ENCODE peak calls at places on chromosomes 3 and 15, in eight cellular contexts. One of them, this sample, is unnamed.

GRCh38 chr15:75349851-75350588 is 3.2 kb downstream of the NEIL1 start:
- DNase-seq in mucosa of descending colon: peak; percentile 51
- DNase-seq in GM23248: no peak
- DNase-seq in left lung: peak; percentile 61
- DNase-seq in right atrium auricular region: no peak
- DNase-seq in PC-3: no peak
- DNase-seq in CD4-positive, alpha-beta T cell: peak; percentile 62
- DNase-seq in psoas muscle: no peak
- DNase-seq in this sample: no peak

GRCh38 chr3:60048447-60048848 is 998.6 kb upstream of the CFAP20DC start:
- DNase-seq in mucosa of descending colon: no peak
- DNase-seq in GM23248: no peak
- DNase-seq in left lung: no peak
- DNase-seq in right atrium auricular region: no peak
- DNase-seq in PC-3: no peak
- DNase-seq in CD4-positive, alpha-beta T cell: no peak
- DNase-seq in psoas muscle: no peak
- DNase-seq in this sample: no peak

GRCh38 chr3:32506466-32506865 is 3.8 kb upstream of the CMTM6 start:
- DNase-seq in mucosa of descending colon: no peak
- DNase-seq in GM23248: no peak
- DNase-seq in left lung: no peak
- DNase-seq in right atrium auricular region: no peak
- DNase-seq in PC-3: no peak
- DNase-seq in CD4-positive, alpha-beta T cell: no peak
- DNase-seq in psoas muscle: no peak
- DNase-seq in this sample: no peak

GRCh38 chr3:171753665-171754408 is 56.4 kb downstream of the PLD1 start:
- DNase-seq in mucosa of descending colon: no peak
- DNase-seq in GM23248: peak; percentile 87
- DNase-seq in left lung: no peak
- DNase-seq in right atrium auricular region: no peak
- DNase-seq in PC-3: no peak
- DNase-seq in CD4-positive, alpha-beta T cell: no peak
- DNase-seq in psoas muscle: no peak
- DNase-seq in this sample: peak; percentile 81

GRCh38 chr3:13509816-13510192 is 29.7 kb downstream of the HDAC11 start:
- DNase-seq in mucosa of descending colon: no peak
- DNase-seq in GM23248: no peak
- DNase-seq in left lung: no peak
- DNase-seq in right atrium auricular region: no peak
- DNase-seq in PC-3: no peak
- DNase-seq in CD4-positive, alpha-beta T cell: no peak
- DNase-seq in psoas muscle: peak; percentile 30
- DNase-seq in this sample: no peak

GRCh38 chr15:42084465-42085235 is 9.7 kb downstream of the PLA2G4D start:
- DNase-seq in mucosa of descending colon: peak; percentile 81
- DNase-seq in GM23248: peak; percentile 74
- DNase-seq in left lung: peak; percentile 76
- DNase-seq in right atrium auricular region: peak; percentile 63
- DNase-seq in PC-3: peak; percentile 95
- DNase-seq in CD4-positive, alpha-beta T cell: peak; percentile 49
- DNase-seq in psoas muscle: peak; percentile 82
- DNase-seq in this sample: peak; percentile 83

GRCh38 chr3:88433572-88433971 is 283.8 kb downstream of the C3orf38 start:
- DNase-seq in mucosa of descending colon: no peak
- DNase-seq in GM23248: no peak
- DNase-seq in left lung: no peak
- DNase-seq in right atrium auricular region: no peak
- DNase-seq in PC-3: no peak
- DNase-seq in CD4-positive, alpha-beta T cell: no peak
- DNase-seq in psoas muscle: no peak
- DNase-seq in this sample: no peak

GRCh38 chr15:48963524-48964113 is at the start of gene SHC4:
- DNase-seq in mucosa of descending colon: peak; percentile 47
- DNase-seq in GM23248: peak; percentile 92
- DNase-seq in left lung: peak; percentile 53
- DNase-seq in right atrium auricular region: peak; percentile 78
- DNase-seq in PC-3: peak; percentile 75
- DNase-seq in CD4-positive, alpha-beta T cell: no peak
- DNase-seq in psoas muscle: peak; percentile 78
- DNase-seq in this sample: peak; percentile 87

GRCh38 chr15:79400650-79401049 is 31.5 kb upstream of the MINAR1 start:
- DNase-seq in mucosa of descending colon: no peak
- DNase-seq in GM23248: no peak
- DNase-seq in left lung: no peak
- DNase-seq in right atrium auricular region: no peak
- DNase-seq in PC-3: no peak
- DNase-seq in CD4-positive, alpha-beta T cell: no peak
- DNase-seq in psoas muscle: no peak
- DNase-seq in this sample: no peak

GRCh38 chr3:125080077-125080476 is 24.3 kb upstream of the HEG1 start:
- DNase-seq in mucosa of descending colon: no peak
- DNase-seq in GM23248: no peak
- DNase-seq in left lung: no peak
- DNase-seq in right atrium auricular region: no peak
- DNase-seq in PC-3: no peak
- DNase-seq in CD4-positive, alpha-beta T cell: no peak
- DNase-seq in psoas muscle: no peak
- DNase-seq in this sample: no peak

GRCh38 chr15:27770769-27771554 is 328.2 kb downstream of the OCA2 start:
- DNase-seq in mucosa of descending colon: no peak
- DNase-seq in GM23248: no peak
- DNase-seq in left lung: no peak
- DNase-seq in right atrium auricular region: no peak
- DNase-seq in PC-3: no peak
- DNase-seq in CD4-positive, alpha-beta T cell: no peak
- DNase-seq in psoas muscle: no peak
- DNase-seq in this sample: no peak

GRCh38 chr15:27771892-27772291 is 327.2 kb downstream of the OCA2 start:
- DNase-seq in mucosa of descending colon: no peak
- DNase-seq in GM23248: no peak
- DNase-seq in left lung: no peak
- DNase-seq in right atrium auricular region: no peak
- DNase-seq in PC-3: no peak
- DNase-seq in CD4-positive, alpha-beta T cell: no peak
- DNase-seq in psoas muscle: no peak
- DNase-seq in this sample: no peak

GRCh38 chr15:27776501-27776900 is 322.6 kb downstream of the OCA2 start:
- DNase-seq in mucosa of descending colon: no peak
- DNase-seq in GM23248: no peak
- DNase-seq in left lung: no peak
- DNase-seq in right atrium auricular region: no peak
- DNase-seq in PC-3: no peak
- DNase-seq in CD4-positive, alpha-beta T cell: no peak
- DNase-seq in psoas muscle: no peak
- DNase-seq in this sample: no peak

GRCh38 chr15:27774638-27775037 is 324.5 kb downstream of the OCA2 start:
- DNase-seq in mucosa of descending colon: no peak
- DNase-seq in GM23248: no peak
- DNase-seq in left lung: no peak
- DNase-seq in right atrium auricular region: no peak
- DNase-seq in PC-3: no peak
- DNase-seq in CD4-positive, alpha-beta T cell: no peak
- DNase-seq in psoas muscle: no peak
- DNase-seq in this sample: no peak

GRCh38 chr15:27774191-27774590 is 324.9 kb downstream of the OCA2 start:
- DNase-seq in mucosa of descending colon: no peak
- DNase-seq in GM23248: no peak
- DNase-seq in left lung: no peak
- DNase-seq in right atrium auricular region: no peak
- DNase-seq in PC-3: no peak
- DNase-seq in CD4-positive, alpha-beta T cell: no peak
- DNase-seq in psoas muscle: no peak
- DNase-seq in this sample: no peak
- H3K9me3 ChIP-seq in mucosa of descending colon: peaks cover 66% of the 10 kb centered on the region
- H3K9me3 ChIP-seq in GM23248: no peaks in the 10 kb centered on the region
- H3K9me3 ChIP-seq in left lung: no peaks in the 10 kb centered on the region
- H3K9me3 ChIP-seq in right atrium auricular region: no peaks in the 10 kb centered on the region
- H3K9me3 ChIP-seq in PC-3: peaks cover 6% of the 10 kb centered on the region
- H3K9me3 ChIP-seq in CD4-positive, alpha-beta T cell: peaks cover 3% of the 10 kb centered on the region
- H3K9me3 ChIP-seq in psoas muscle: no peaks in the 10 kb centered on the region
- H3K9me3 ChIP-seq in this sample: no peaks in the 10 kb centered on the region

GRCh38 chr15:100229181-100230163 is 112.3 kb downstream of the ADAMTS17 start:
- DNase-seq in mucosa of descending colon: no peak
- DNase-seq in GM23248: no peak
- DNase-seq in left lung: no peak
- DNase-seq in right atrium auricular region: no peak
- DNase-seq in PC-3: no peak
- DNase-seq in CD4-positive, alpha-beta T cell: no peak
- DNase-seq in psoas muscle: no peak
- DNase-seq in this sample: no peak
- H3K9me3 ChIP-seq in mucosa of descending colon: no peaks in the 10 kb centered on the region
- H3K9me3 ChIP-seq in GM23248: no peaks in the 10 kb centered on the region
- H3K9me3 ChIP-seq in left lung: no peaks in the 10 kb centered on the region
- H3K9me3 ChIP-seq in right atrium auricular region: no peaks in the 10 kb centered on the region
- H3K9me3 ChIP-seq in PC-3: no peaks in the 10 kb centered on the region
- H3K9me3 ChIP-seq in CD4-positive, alpha-beta T cell: no peaks in the 10 kb centered on the region
- H3K9me3 ChIP-seq in psoas muscle: no peaks in the 10 kb centered on the region
- H3K9me3 ChIP-seq in this sample: no peaks in the 10 kb centered on the region

GRCh38 chr3:136899622-136900158 is 37.7 kb downstream of the NCK1 start:
- DNase-seq in mucosa of descending colon: no peak
- DNase-seq in GM23248: no peak
- DNase-seq in left lung: no peak
- DNase-seq in right atrium auricular region: no peak
- DNase-seq in PC-3: no peak
- DNase-seq in CD4-positive, alpha-beta T cell: no peak
- DNase-seq in psoas muscle: no peak
- DNase-seq in this sample: no peak

GRCh38 chr3:136898549-136898948 is 36.5 kb downstream of the NCK1 start:
- DNase-seq in mucosa of descending colon: no peak
- DNase-seq in GM23248: no peak
- DNase-seq in left lung: no peak
- DNase-seq in right atrium auricular region: no peak
- DNase-seq in PC-3: no peak
- DNase-seq in CD4-positive, alpha-beta T cell: no peak
- DNase-seq in psoas muscle: no peak
- DNase-seq in this sample: no peak

GRCh38 chr3:136901391-136901790 is 39.4 kb downstream of the NCK1 start:
- DNase-seq in mucosa of descending colon: no peak
- DNase-seq in GM23248: no peak
- DNase-seq in left lung: no peak
- DNase-seq in right atrium auricular region: no peak
- DNase-seq in PC-3: no peak
- DNase-seq in CD4-positive, alpha-beta T cell: no peak
- DNase-seq in psoas muscle: no peak
- DNase-seq in this sample: no peak

GRCh38 chr3:136903899-136904298 is 41.9 kb downstream of the NCK1 start:
- DNase-seq in mucosa of descending colon: no peak
- DNase-seq in GM23248: no peak
- DNase-seq in left lung: no peak
- DNase-seq in right atrium auricular region: no peak
- DNase-seq in PC-3: no peak
- DNase-seq in CD4-positive, alpha-beta T cell: no peak
- DNase-seq in psoas muscle: no peak
- DNase-seq in this sample: no peak

GRCh38 chr3:136898954-136899353 is 36.9 kb downstream of the NCK1 start:
- DNase-seq in mucosa of descending colon: no peak
- DNase-seq in GM23248: no peak
- DNase-seq in left lung: no peak
- DNase-seq in right atrium auricular region: no peak
- DNase-seq in PC-3: no peak
- DNase-seq in CD4-positive, alpha-beta T cell: no peak
- DNase-seq in psoas muscle: no peak
- DNase-seq in this sample: no peak
- H3K9me3 ChIP-seq in mucosa of descending colon: peaks cover 5% of the 10 kb centered on the region
- H3K9me3 ChIP-seq in GM23248: no peaks in the 10 kb centered on the region
- H3K9me3 ChIP-seq in left lung: no peaks in the 10 kb centered on the region
- H3K9me3 ChIP-seq in right atrium auricular region: no peaks in the 10 kb centered on the region
- H3K9me3 ChIP-seq in PC-3: no peaks in the 10 kb centered on the region
- H3K9me3 ChIP-seq in CD4-positive, alpha-beta T cell: peaks cover 10% of the 10 kb centered on the region
- H3K9me3 ChIP-seq in psoas muscle: peaks cover 11% of the 10 kb centered on the region
- H3K9me3 ChIP-seq in this sample: peaks cover 6% of the 10 kb centered on the region

DNA sequence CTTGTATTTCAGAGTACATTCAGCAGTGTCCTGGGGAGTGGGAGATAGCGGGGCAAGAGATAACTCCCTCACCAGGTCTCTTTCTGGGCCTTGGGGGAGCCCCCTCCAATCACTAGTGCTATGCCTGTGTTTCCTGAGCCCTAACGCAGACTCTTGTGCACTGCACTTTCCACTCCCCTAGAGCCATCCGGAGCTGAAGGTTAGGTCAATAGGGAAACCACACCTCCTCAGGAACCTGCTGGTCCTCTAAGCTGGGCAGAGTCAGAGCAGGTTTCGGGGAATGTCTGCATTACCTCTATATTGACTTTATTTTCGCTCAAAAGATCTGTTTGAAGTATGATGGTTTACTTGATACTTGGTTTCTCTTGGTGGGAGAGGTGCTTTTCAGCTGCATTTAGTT is 617.0 kb upstream of the ROBO1 start:
- DNase-seq in mucosa of descending colon: no peak
- DNase-seq in GM23248: no peak
- DNase-seq in left lung: no peak
- DNase-seq in right atrium auricular region: no peak
- DNase-seq in PC-3: no peak
- DNase-seq in CD4-positive, alpha-beta T cell: no peak
- DNase-seq in psoas muscle: no peak
- DNase-seq in this sample: no peak
- H3K9me3 ChIP-seq in mucosa of descending colon: peaks cover 3% of the 10 kb centered on the region
- H3K9me3 ChIP-seq in GM23248: no peaks in the 10 kb centered on the region
- H3K9me3 ChIP-seq in left lung: no peaks in the 10 kb centered on the region
- H3K9me3 ChIP-seq in right atrium auricular region: no peaks in the 10 kb centered on the region
- H3K9me3 ChIP-seq in PC-3: no peaks in the 10 kb centered on the region
- H3K9me3 ChIP-seq in CD4-positive, alpha-beta T cell: peaks cover 14% of the 10 kb centered on the region
- H3K9me3 ChIP-seq in psoas muscle: no peaks in the 10 kb centered on the region
- H3K9me3 ChIP-seq in this sample: peaks cover 7% of the 10 kb centered on the region

GRCh38 chr3:43016513-43016865 is 37.4 kb downstream of the GASK1A start:
- DNase-seq in mucosa of descending colon: no peak
- DNase-seq in GM23248: no peak
- DNase-seq in left lung: no peak
- DNase-seq in right atrium auricular region: no peak
- DNase-seq in PC-3: no peak
- DNase-seq in CD4-positive, alpha-beta T cell: no peak
- DNase-seq in psoas muscle: no peak
- DNase-seq in this sample: no peak
- H3K9me3 ChIP-seq in mucosa of descending colon: peaks cover 3% of the 10 kb centered on the region
- H3K9me3 ChIP-seq in GM23248: no peaks in the 10 kb centered on the region
- H3K9me3 ChIP-seq in left lung: no peaks in the 10 kb centered on the region
- H3K9me3 ChIP-seq in right atrium auricular region: no peaks in the 10 kb centered on the region
- H3K9me3 ChIP-seq in PC-3: peaks cover 3% of the 10 kb centered on the region
- H3K9me3 ChIP-seq in CD4-positive, alpha-beta T cell: peaks cover 52% of the 10 kb centered on the region
- H3K9me3 ChIP-seq in psoas muscle: no peaks in the 10 kb centered on the region
- H3K9me3 ChIP-seq in this sample: peaks cover 6% of the 10 kb centered on the region

GRCh38 chr3:138646527-138646926 is 38.0 kb downstream of the FAIM start:
- DNase-seq in mucosa of descending colon: no peak
- DNase-seq in GM23248: no peak
- DNase-seq in left lung: no peak
- DNase-seq in right atrium auricular region: no peak
- DNase-seq in PC-3: no peak
- DNase-seq in CD4-positive, alpha-beta T cell: no peak
- DNase-seq in psoas muscle: no peak
- DNase-seq in this sample: no peak
- H3K9me3 ChIP-seq in mucosa of descending colon: peaks cover 60% of the 10 kb centered on the region
- H3K9me3 ChIP-seq in GM23248: no peaks in the 10 kb centered on the region
- H3K9me3 ChIP-seq in left lung: no peaks in the 10 kb centered on the region
- H3K9me3 ChIP-seq in right atrium auricular region: no peaks in the 10 kb centered on the region
- H3K9me3 ChIP-seq in PC-3: no peaks in the 10 kb centered on the region
- H3K9me3 ChIP-seq in CD4-positive, alpha-beta T cell: peaks cover 56% of the 10 kb centered on the region
- H3K9me3 ChIP-seq in psoas muscle: peaks cover 26% of the 10 kb centered on the region
- H3K9me3 ChIP-seq in this sample: peaks cover 32% of the 10 kb centered on the region

DNA sequence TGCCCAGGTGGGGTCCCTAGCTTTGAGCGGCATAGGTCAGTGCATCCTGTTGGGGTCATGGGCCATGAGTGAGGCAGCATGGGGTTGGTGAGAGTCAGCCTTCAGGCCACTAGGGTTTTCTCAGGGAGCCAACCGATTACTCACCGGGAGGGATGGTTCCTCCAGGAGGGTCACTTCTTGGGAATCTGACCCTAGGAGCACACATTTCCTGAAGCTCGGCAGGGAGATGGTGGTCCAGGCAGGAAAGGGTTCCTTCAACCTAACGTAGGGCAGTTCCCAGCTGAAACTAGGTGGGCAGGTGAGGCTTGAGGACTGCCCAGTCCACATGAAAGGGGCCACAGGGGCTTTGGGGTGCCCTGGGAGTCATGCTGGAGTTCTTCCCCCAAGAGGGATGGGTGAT is 218.0 kb downstream of the UBE3A start:
- DNase-seq in mucosa of descending colon: no peak
- DNase-seq in GM23248: no peak
- DNase-seq in left lung: no peak
- DNase-seq in right atrium auricular region: no peak
- DNase-seq in PC-3: no peak
- DNase-seq in CD4-positive, alpha-beta T cell: no peak
- DNase-seq in psoas muscle: no peak
- DNase-seq in this sample: no peak
- H3K9me3 ChIP-seq in mucosa of descending colon: peaks cover 90% of the 10 kb centered on the region
- H3K9me3 ChIP-seq in GM23248: no peaks in the 10 kb centered on the region
- H3K9me3 ChIP-seq in left lung: no peaks in the 10 kb centered on the region
- H3K9me3 ChIP-seq in right atrium auricular region: no peaks in the 10 kb centered on the region
- H3K9me3 ChIP-seq in PC-3: peaks cover 5% of the 10 kb centered on the region
- H3K9me3 ChIP-seq in CD4-positive, alpha-beta T cell: peaks cover 5% of the 10 kb centered on the region
- H3K9me3 ChIP-seq in psoas muscle: no peaks in the 10 kb centered on the region
- H3K9me3 ChIP-seq in this sample: no peaks in the 10 kb centered on the region

This sample was measured in adipocyte.